ENCODE peak calls at places on chromosomes 5 and 9, in seven cellular contexts. P, N, D, J, K, C and R are unnamed samples.

GRCh38 chr9:138063033-138063432 is 185.5 kb downstream of the CACNA1B start:
- DNase-seq in P (no peak), N (no peak), D (no peak), J (no peak), K (no peak), C (no peak), R (no peak)

GRCh38 chr5:91925249-91925648 is 542.1 kb upstream of the ARRDC3 start:
- DNase-seq in P (no peak), N (no peak), D (no peak), J (no peak), K (no peak), C (no peak), R (no peak)

GRCh38 chr9:71506821-71507220 is 261.5 kb downstream of the CEMIP2 start:
- DNase-seq in P (no peak), N (no peak), D (no peak), J (no peak), K (peak), C (no peak), R (peak)

GRCh38 chr5:143271431-143271830 is 132.1 kb downstream of the NR3C1 start:
- DNase-seq in P (no peak), N (no peak), D (no peak), J (no peak), K (no peak), C (no peak), R (no peak)

GRCh38 chr9:34272146-34272545 is 56.9 kb downstream of the KIF24 start:
- DNase-seq in P (no peak), N (no peak), D (no peak), J (no peak), K (no peak), C (no peak), R (no peak)

GRCh38 chr5:139684881-139685749 is 37.0 kb downstream of the CXXC5 start:
- DNase-seq in P (no peak), N (no peak), D (no peak), J (no peak), K (no peak), C (peak), R (no peak)

GRCh38 chr5:80208337-80208736 is 47.5 kb downstream of the SERINC5 start:
- DNase-seq in P (no peak), N (no peak), D (no peak), J (no peak), K (no peak), C (no peak), R (no peak)

GRCh38 chr9:35867538-35867937 is 2.7 kb downstream of the OR13J1 start:
- DNase-seq in P (no peak), N (no peak), D (no peak), J (no peak), K (no peak), C (no peak), R (no peak)

GRCh38 chr9:93592389-93593021 is 16.1 kb downstream of the PHF2 start:
- DNase-seq in P (no peak), N (no peak), D (no peak), J (no peak), K (no peak), C (no peak), R (no peak)

GRCh38 chr5:108481355-108481931 is 99.5 kb upstream of the FBXL17 start:
- DNase-seq in P (no peak), N (no peak), D (no peak), J (peak), K (no peak), C (no peak), R (peak)

GRCh38 chr5:80865547-80865946 is 94.6 kb upstream of the RASGRF2 start:
- DNase-seq in P (no peak), N (no peak), D (no peak), J (no peak), K (no peak), C (no peak), R (no peak)

GRCh38 chr9:2158111-2158610 is 143.0 kb downstream of the SMARCA2 start:
- DNase-seq in P (peak), N (no peak), D (peak), J (no peak), K (peak), C (peak), R (no peak)

GRCh38 chr9:36559036-36559695 is 13.5 kb upstream of the MELK start:
- DNase-seq in P (no peak), N (no peak), D (no peak), J (no peak), K (no peak), C (no peak), R (no peak)

GRCh38 chr5:78518365-78519197 is 130.0 kb downstream of the LHFPL2 start:
- DNase-seq in P (no peak), N (no peak), D (no peak), J (no peak), K (peak), C (peak), R (no peak)

GRCh38 chr9:38015267-38015666 is 53.8 kb downstream of the SHB start:
- DNase-seq in P (no peak), N (no peak), D (no peak), J (no peak), K (no peak), C (no peak), R (no peak)

GRCh38 chr9:120711841-120712538 is 2.3 kb downstream of the MEGF9 start:
- DNase-seq in P (no peak), N (no peak), D (peak), J (no peak), K (no peak), C (no peak), R (no peak)

GRCh38 chr5:98108497-98108896 is 665.0 kb upstream of the RGMB start:
- DNase-seq in P (no peak), N (no peak), D (no peak), J (no peak), K (no peak), C (no peak), R (peak)

GRCh38 chr5:148830220-148830619 is 3.8 kb downstream of the ADRB2 start:
- DNase-seq in P (no peak), N (no peak), D (no peak), J (no peak), K (no peak), C (peak), R (no peak)

GRCh38 chr9:127295005-127295404 is 30.4 kb downstream of the GARNL3 start:
- DNase-seq in P (no peak), N (no peak), D (no peak), J (no peak), K (no peak), C (no peak), R (peak)

GRCh38 chr9:103183569-103184191 is 188.5 kb downstream of the CYLC2 start:
- DNase-seq in P (no peak), N (no peak), D (no peak), J (peak), K (no peak), C (peak), R (peak)

GRCh38 chr9:95763006-95763405 is 112.5 kb upstream of the ERCC6L2 start:
- DNase-seq in P (no peak), N (no peak), D (no peak), J (no peak), K (no peak), C (no peak), R (no peak)

GRCh38 chr5:132770476-132771159 is 6.4 kb downstream of the SEPTIN8 start:
- DNase-seq in P (no peak), N (peak), D (no peak), J (no peak), K (no peak), C (no peak), R (no peak)

GRCh38 chr9:110828148-110828730 is 159.6 kb downstream of the MUSK start:
- DNase-seq in P (no peak), N (no peak), D (no peak), J (no peak), K (no peak), C (no peak), R (no peak)

GRCh38 chr5:176901260-176902101 is 2.3 kb upstream of the HK3 start:
- DNase-seq in P (no peak), N (no peak), D (no peak), J (no peak), K (peak), C (no peak), R (no peak)

GRCh38 chr5:136123236-136123768 is 9.3 kb upstream of the SMAD5 start:
- DNase-seq in P (no peak), N (no peak), D (no peak), J (no peak), K (peak), C (no peak), R (peak)

GRCh38 chr5:51860532-51861018 is 477.3 kb downstream of the ISL1 start:
- DNase-seq in P (no peak), N (no peak), D (no peak), J (peak), K (no peak), C (no peak), R (peak)

GRCh38 chr9:29750062-29750461 is 2176.8 kb upstream of the C9orf72 start:
- DNase-seq in P (no peak), N (no peak), D (no peak), J (no peak), K (no peak), C (no peak), R (no peak)

GRCh38 chr9:36140086-36141084 is 3.9 kb downstream of the GLIPR2 start:
- DNase-seq in P (no peak), N (no peak), D (no peak), J (no peak), K (no peak), C (no peak), R (no peak)

GRCh38 chr5:142520885-142521284 is 165.0 kb downstream of the FGF1 start:
- DNase-seq in P (no peak), N (no peak), D (no peak), J (no peak), K (no peak), C (no peak), R (no peak)

GRCh38 chr9:133797406-133798150 is 59.4 kb upstream of the SARDH start:
- DNase-seq in P (no peak), N (no peak), D (no peak), J (no peak), K (no peak), C (no peak), R (no peak)

GRCh38 chr9:89422151-89422918 is 75.6 kb downstream of the SEMA4D start:
- DNase-seq in P (no peak), N (no peak), D (peak), J (no peak), K (no peak), C (no peak), R (no peak)

GRCh38 chr5:90553711-90554110 is 4.9 kb upstream of the ADGRV1 start:
- DNase-seq in P (no peak), N (no peak), D (no peak), J (no peak), K (no peak), C (no peak), R (peak)

GRCh38 chr5:137666109-137666850 is 69.6 kb downstream of the KLHL3 start:
- DNase-seq in P (peak), N (no peak), D (peak), J (no peak), K (no peak), C (peak), R (no peak)

GRCh38 chr5:111704452-111705085 is 52.4 kb downstream of the NREP start:
- DNase-seq in P (no peak), N (no peak), D (no peak), J (no peak), K (no peak), C (no peak), R (no peak)

GRCh38 chr5:132425009-132425937 is 55.8 kb downstream of the SLC22A5 start:
- DNase-seq in P (peak), N (no peak), D (peak), J (no peak), K (no peak), C (no peak), R (peak)

GRCh38 chr9:128143409-128144238 is 5.6 kb upstream of the LCN2 start:
- DNase-seq in P (no peak), N (no peak), D (no peak), J (no peak), K (no peak), C (no peak), R (no peak)

GRCh38 chr5:157998021-157998504 is 139.1 kb upstream of the CLINT1 start:
- DNase-seq in P (no peak), N (no peak), D (no peak), J (no peak), K (no peak), C (no peak), R (peak)